ENCODE peak calls at places on chromosomes 16 and 17, in seven cellular contexts. R, T, I, S, P, M and Z are unnamed samples.

GRCh38 chr17:9242983-9243382 is 221.7 kb downstream of the NTN1 start:
- DNase-seq in I (no peak), T (no peak), S (no peak), P (no peak), M (no peak), R (no peak), Z (no peak)

GRCh38 chr17:61206922-61207321 is 192.7 kb upstream of the TBX2 start:
- DNase-seq in R (no peak), P (no peak), M (no peak), S (no peak), T (no peak), I (no peak), Z (no peak)

GRCh38 chr17:6592193-6592592 is 35.8 kb upstream of the PITPNM3 start:
- DNase-seq in P (no peak), S (no peak), I (no peak), R (no peak), T (no peak), M (no peak), Z (no peak)

GRCh38 chr17:71203953-71204352 is 916.9 kb upstream of the SOX9 start:
- DNase-seq in I (no peak), S (no peak), M (no peak), T (no peak), R (no peak), P (no peak), Z (no peak)

GRCh38 chr16:4505356-4506153 is 29.4 kb downstream of the HMOX2 start:
- DNase-seq in I (no peak), P (no peak), T (no peak), R (no peak), M (no peak), S (no peak), Z (no peak)

GRCh38 chr17:51221322-51221721 is 38.5 kb downstream of the MBTD1 start:
- DNase-seq in I (no peak), R (no peak), P (no peak), T (no peak), S (no peak), M (no peak), Z (no peak)

GRCh38 chr16:4217246-4218131 is 24.4 kb downstream of the SRL start:
- DNase-seq in T (peak; percentile 21), I (no peak), R (peak; percentile 91), S (no peak), M (no peak), P (peak; percentile 80), Z (peak; percentile 21)

GRCh38 chr17:75003070-75003956 is 9.2 kb upstream of the MRPL58 start:
- DNase-seq in M (no peak), P (no peak), S (no peak), I (no peak), R (no peak), T (no peak), Z (no peak)

GRCh38 chr17:57106107-57106835 is 21.2 kb downstream of the AKAP1 start:
- DNase-seq in I (no peak), P (peak; percentile 41), S (no peak), T (peak; percentile 40), M (no peak), R (no peak), Z (no peak)

GRCh38 chr16:53094013-53094630 is 39.3 kb downstream of the CHD9 start:
- DNase-seq in I (peak; percentile 92), P (peak; percentile 68), R (peak; percentile 49), T (no peak), S (no peak), M (no peak), Z (no peak)

GRCh38 chr16:2787406-2787805 is at the start of gene PRSS33:
- DNase-seq in I (no peak), T (no peak), P (no peak), S (no peak), M (no peak), R (no peak), Z (no peak)

GRCh38 chr17:48540213-48540612 is 4.7 kb downstream of the HOXB2 start:
- DNase-seq in I (no peak), M (no peak), P (no peak), T (no peak), R (no peak), S (no peak), Z (no peak)

GRCh38 chr16:66605177-66605999 is 884 bp downstream of the CMTM3 start:
- DNase-seq in R (peak; percentile 45), P (peak; percentile 74), S (peak; percentile 54), I (peak; percentile 94), T (peak; percentile 63), M (peak; percentile 80), Z (peak; percentile 28)

GRCh38 chr16:1356061-1356900 is 4.5 kb downstream of the GNPTG start:
- DNase-seq in T (no peak), I (no peak), P (no peak), R (no peak), M (no peak), S (no peak), Z (no peak)

GRCh38 chr17:76370261-76370993 is 14.0 kb upstream of the SPHK1 start:
- DNase-seq in R (peak; percentile 34), P (peak; percentile 87), I (peak; percentile 95), T (no peak), M (peak; percentile 93), S (no peak), Z (peak; percentile 95)

GRCh38 chr16:21260870-21261791 is 17.0 kb downstream of the CRYM start:
- DNase-seq in P (no peak), M (peak; percentile 47), R (no peak), I (no peak), S (no peak), T (no peak), Z (peak; percentile 57)

GRCh38 chr16:29694384-29695195 is 15.6 kb downstream of the QPRT start:
- DNase-seq in R (no peak), I (no peak), T (no peak), P (no peak), S (no peak), M (no peak), Z (no peak)

GRCh38 chr17:55416470-55417052 is 5.1 kb downstream of the MMD start:
- DNase-seq in R (no peak), P (no peak), S (no peak), T (no peak), I (no peak), M (no peak), Z (peak; percentile 81)

GRCh38 chr17:75813081-75814020 is 28.7 kb downstream of the UNK start:
- DNase-seq in R (no peak), M (no peak), S (no peak), P (no peak), T (no peak), I (no peak), Z (no peak)

GRCh38 chr17:55296699-55297098 is 31.9 kb downstream of the HLF start:
- DNase-seq in T (no peak), P (no peak), R (no peak), M (no peak), I (no peak), S (no peak), Z (no peak)

GRCh38 chr17:63623786-63624185 is 1.6 kb downstream of the MAP3K3 start:
- DNase-seq in S (no peak), T (no peak), P (no peak), I (no peak), M (no peak), R (no peak), Z (no peak)

GRCh38 chr17:55290721-55291507 is 26.2 kb downstream of the HLF start:
- DNase-seq in P (no peak), I (no peak), T (no peak), M (no peak), R (no peak), S (no peak), Z (no peak)

GRCh38 chr16:9092282-9092962 is 978 bp downstream of the HAPSTR1 start:
- DNase-seq in M (peak; percentile 66), R (peak; percentile 47), I (peak; percentile 91), S (peak; percentile 41), T (peak; percentile 49), P (peak; percentile 63), Z (no peak)

GRCh38 chr16:86984975-86985655 is 332.1 kb downstream of the C16orf95 start:
- DNase-seq in S (no peak), M (peak; percentile 29), R (no peak), I (no peak), P (peak; percentile 75), T (no peak), Z (no peak)

GRCh38 chr17:17236295-17237025 is 508 bp downstream of the FLCN start:
- DNase-seq in P (no peak), S (peak; percentile 18), T (peak; percentile 46), M (peak; percentile 63), R (peak; percentile 42), I (peak; percentile 90), Z (peak; percentile 26)

GRCh38 chr16:51532551-51532950 is 381.5 kb upstream of the SALL1 start:
- DNase-seq in R (no peak), T (no peak), S (no peak), M (no peak), P (no peak), I (no peak), Z (no peak)

GRCh38 chr16:49924078-49924477 is 68.2 kb upstream of the ZNF423 start:
- DNase-seq in P (no peak), M (no peak), I (no peak), S (no peak), T (peak; percentile 53), R (no peak), Z (no peak)

GRCh38 chr17:76541739-76542450 is 2.1 kb downstream of the PRCD start:
- DNase-seq in R (no peak), M (no peak), T (no peak), I (no peak), S (no peak), P (peak; percentile 5), Z (no peak)

GRCh38 chr16:14354561-14355351 is 275.3 kb downstream of the PARN start:
- DNase-seq in P (no peak), I (no peak), M (peak; percentile 24), R (no peak), S (no peak), T (no peak), Z (peak; percentile 6)
- H3K4me3 ChIP-seq in P (no peak overlapping the region), I (no peak overlapping the region), M (peak overlapping the region; percentile 66), R (no peak overlapping the region), S (no peak overlapping the region), T (no peak overlapping the region), Z (no peak overlapping the region)

GRCh38 chr17:34198519-34198918 is 56.6 kb upstream of the CCL2 start:
- DNase-seq in P (no peak), S (no peak), M (no peak), I (no peak), R (no peak), T (no peak), Z (no peak)
- H3K4me3 ChIP-seq in P (no peak overlapping the region), S (no peak overlapping the region), M (no peak overlapping the region), I (no peak overlapping the region), R (no peak overlapping the region), T (no peak overlapping the region), Z (no peak overlapping the region)

GRCh38 chr16:56637814-56638750 is at the start of gene MT1A:
- DNase-seq in P (peak; percentile 83), S (no peak), T (no peak), I (peak; percentile 97), M (peak; percentile 39), R (peak; percentile 76), Z (peak; percentile 49)
- H3K4me3 ChIP-seq in P (peak within 1 kb of the TSS; percentile 70), S (peak within 1 kb of the TSS; percentile 18), T (no peak within 1 kb of the TSS), I (no peak within 1 kb of the TSS), M (peak within 1 kb of the TSS; percentile 81), R (peak within 1 kb of the TSS; percentile 40), Z (peak within 1 kb of the TSS; percentile 60)

GRCh38 chr16:26053889-26054288 is 362.1 kb downstream of the HS3ST4 start:
- DNase-seq in I (no peak), S (no peak), P (no peak), R (no peak), M (no peak), T (no peak), Z (no peak)

DNA sequence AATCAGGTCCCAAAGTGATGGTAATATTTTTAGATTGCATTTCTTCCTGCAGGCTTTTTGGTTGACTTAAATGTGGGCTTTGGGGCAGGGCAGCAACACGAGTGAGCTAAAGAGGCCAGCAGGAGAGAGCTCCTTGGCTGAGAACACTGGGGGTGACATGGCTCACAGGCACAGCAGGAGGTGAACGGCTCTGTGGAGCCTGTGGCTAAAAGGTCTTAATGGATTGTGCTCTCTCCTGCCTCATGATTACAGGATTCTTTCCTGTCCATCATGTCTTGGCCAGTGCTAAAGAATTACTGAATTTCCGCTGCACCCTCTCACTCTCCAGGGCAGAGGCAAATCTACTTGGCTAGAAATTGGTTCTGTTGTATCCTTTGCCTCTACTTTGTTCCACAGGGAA is 366.6 kb downstream of the HS3ST4 start:
- DNase-seq in T (no peak), S (no peak), M (no peak), I (no peak), R (no peak), P (no peak), Z (no peak)
- H3K4me3 ChIP-seq in T (no peak overlapping the region), S (no peak overlapping the region), M (no peak overlapping the region), I (no peak overlapping the region), R (no peak overlapping the region), P (no peak overlapping the region), Z (no peak overlapping the region)